ENCODE peak calls at places on chromosomes 2 and 18, in four cellular contexts. S is WTC11, I is SK-N-SH, Y is K562. M is an unnamed sample.

GRCh38 chr2:109453596-109453995 is 160.2 kb downstream of the SEPTIN10 start:
- DNase-seq in Y (no peak), I (no peak), S (no peak), M (no peak)

GRCh38 chr2:234483568-234484251 is 13.2 kb downstream of the ARL4C start:
- DNase-seq in I (no peak), S (peak), Y (no peak), M (peak)

GRCh38 chr18:77138270-77138669 is 5.7 kb upstream of the MBP start:
- DNase-seq in I (no peak), S (no peak), Y (no peak), M (no peak)

GRCh38 chr2:62561586-62561985 is 55.6 kb upstream of the TMEM17 start:
- DNase-seq in Y (no peak), I (no peak), S (no peak), M (no peak)

GRCh38 chr2:99648115-99648850 is 158.5 kb upstream of the REV1 start:
- DNase-seq in I (no peak), Y (no peak), S (no peak), M (no peak)

GRCh38 chr2:200705305-200705985 is 106.3 kb upstream of the BZW1 start:
- DNase-seq in Y (no peak), I (no peak), S (peak), M (no peak)

GRCh38 chr2:25115902-25116301 is 52.5 kb downstream of the POMC start:
- DNase-seq in Y (no peak), I (no peak), S (no peak), M (no peak)

GRCh38 chr2:172438741-172439508 is 11.5 kb downstream of the ITGA6 start:
- DNase-seq in S (no peak), I (no peak), Y (no peak), M (no peak)

GRCh38 chr2:27351802-27352598 is 4.6 kb downstream of the GTF3C2 start:
- DNase-seq in I (no peak), S (no peak), Y (no peak), M (no peak)

GRCh38 chr2:67309281-67309680 is 87.9 kb upstream of the ETAA1 start:
- DNase-seq in Y (no peak), I (no peak), S (no peak), M (no peak)

GRCh38 chr2:23585218-23585945 is 200.4 kb downstream of the KLHL29 start:
- DNase-seq in Y (no peak), S (no peak), I (no peak), M (no peak)

GRCh38 chr2:176680916-176681315 is 411.7 kb downstream of the MTX2 start:
- DNase-seq in I (no peak), Y (no peak), S (no peak), M (no peak)

GRCh38 chr2:207042155-207042554 is 102.8 kb downstream of the CPO start:
- DNase-seq in S (no peak), Y (no peak), I (no peak), M (no peak)

GRCh38 chr2:20178404-20179178 is 46.3 kb downstream of the SDC1 start:
- DNase-seq in S (no peak), Y (no peak), I (peak), M (no peak)

GRCh38 chr2:203798296-203799157 is 69.0 kb upstream of the CTLA4 start:
- DNase-seq in I (no peak), Y (no peak), S (no peak), M (no peak)

GRCh38 chr18:31942301-31942998 is 478 bp downstream of the TRAPPC8 start:
- DNase-seq in Y (peak), S (peak), I (peak), M (no peak)

GRCh38 chr2:71690876-71691275 is 237.5 kb downstream of the DYSF start:
- DNase-seq in S (no peak), I (no peak), Y (no peak), M (no peak)

GRCh38 chr2:3449936-3450335 is 69.4 kb downstream of the ADI1 start:
- DNase-seq in Y (no peak), I (no peak), S (no peak), M (no peak)
- TF ChIP-seq USF1 in Y (no peak), I (no peak), S (no peak), M (no peak)

GRCh38 chr2:154495455-154495868 is 203.0 kb upstream of the KCNJ3 start:
- DNase-seq in I (no peak), S (no peak), Y (no peak), M (peak)

GRCh38 chr2:154489271-154489858 is 209.1 kb upstream of the KCNJ3 start:
- DNase-seq in S (no peak), I (no peak), Y (no peak), M (no peak)

DNA sequence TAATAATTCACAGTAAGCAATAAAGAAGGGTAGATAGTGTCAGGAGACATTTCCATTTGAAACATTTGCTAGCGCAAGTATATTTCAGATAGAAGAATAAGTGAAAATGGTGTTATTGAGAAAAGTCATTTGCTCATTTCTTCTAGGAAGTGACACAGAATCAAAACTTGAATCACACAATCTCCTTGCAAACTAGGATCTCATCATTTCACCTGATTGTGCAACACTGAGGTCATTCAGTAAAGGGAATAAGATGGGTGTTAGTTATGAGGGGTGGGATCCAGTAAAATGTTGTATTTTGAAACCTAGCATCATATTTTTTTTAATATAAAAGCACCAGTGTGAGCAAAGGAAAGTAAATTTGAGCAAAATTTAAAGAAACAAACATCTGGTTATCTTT is 208.0 kb upstream of the KCNJ3 start:
- DNase-seq in I (no peak), S (no peak), Y (no peak), M (no peak)
- TF ChIP-seq USF1 in I (no peak), S (no peak), Y (no peak), M (no peak)

GRCh38 chr2:165743442-165743841 is 50.6 kb downstream of the GALNT3 start:
- DNase-seq in Y (no peak), I (no peak), S (no peak), M (peak)
- TF ChIP-seq USF1 in Y (no peak), I (no peak), S (no peak), M (no peak)

DNA sequence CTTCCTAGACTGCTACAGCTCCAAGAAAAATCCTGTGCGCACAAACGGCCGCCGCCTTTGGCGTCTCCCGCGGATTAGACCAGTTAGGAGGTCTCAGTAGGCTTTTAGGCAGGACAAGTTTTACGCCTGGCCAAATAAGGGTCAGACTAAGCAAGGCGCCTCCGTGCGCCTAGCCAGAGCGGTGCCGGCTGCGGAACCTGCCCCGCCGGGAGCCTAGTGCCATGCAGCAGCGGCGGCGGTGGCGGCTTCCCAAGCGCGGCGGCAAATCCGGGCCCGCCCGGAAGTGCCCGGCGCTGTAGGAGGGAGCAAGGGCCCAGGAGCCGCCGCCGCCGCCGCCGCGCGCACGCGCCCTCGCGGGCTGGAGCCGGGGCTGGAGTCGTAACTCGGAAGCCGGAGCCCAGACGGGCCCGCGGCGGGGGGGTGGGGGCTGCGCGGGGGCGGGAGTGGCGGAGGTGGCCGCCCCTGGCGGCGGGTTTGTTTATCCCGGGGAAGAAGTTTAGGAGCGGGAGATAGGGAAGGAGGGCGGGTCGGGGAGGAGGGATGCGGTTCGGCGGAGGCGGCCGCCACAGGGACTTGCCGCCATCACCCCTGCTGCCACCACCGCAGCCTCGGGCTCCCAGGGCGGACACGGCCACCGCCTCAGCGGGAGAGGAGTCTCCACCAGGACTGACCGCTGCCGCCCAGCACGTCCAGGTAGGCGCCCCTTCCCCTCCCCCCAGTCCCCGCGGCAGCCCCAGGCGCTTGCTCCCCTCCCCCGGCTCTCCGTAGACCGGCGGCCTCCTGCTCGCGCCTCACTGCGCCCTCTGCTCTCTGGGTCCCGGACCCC is at the start of gene SPOPL:
- DNase-seq in I (peak), Y (peak), S (peak), M (no peak)
- TF ChIP-seq USF1 in I (no peak), Y (no peak), S (no peak), M (no peak)

DNA sequence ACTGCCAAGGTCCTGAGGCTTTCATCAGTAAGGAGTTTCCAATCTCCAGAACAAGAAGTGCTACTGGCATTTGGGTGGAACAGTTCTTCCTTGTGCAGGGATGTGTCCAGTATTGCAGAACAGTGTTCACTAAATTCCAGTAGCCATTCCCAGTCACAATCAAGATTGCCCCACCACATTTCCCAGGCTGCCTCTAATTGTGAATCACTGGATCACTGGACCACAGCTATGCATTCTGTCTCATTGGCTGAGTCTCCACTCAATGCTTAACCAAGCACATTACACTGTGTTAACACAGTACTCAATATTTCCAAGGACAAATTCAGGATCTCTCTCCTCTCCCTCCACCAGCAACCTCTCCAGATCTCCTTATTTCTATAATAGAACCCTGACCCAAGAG is 160.2 kb upstream of the CCDC150 start:
- DNase-seq in Y (no peak), I (no peak), S (no peak), M (no peak)
- TF ChIP-seq USF1 in Y (no peak), I (no peak), S (no peak), M (no peak)